ENCODE peak calls at places on chromosomes 6 and 20, in seven cellular contexts. Y is NB4; G is lung; V is GM23248; X is stimulated activated CD4-positive, alpha-beta T cell treated with anti-CD3 and anti-CD28 coated beads, Interleukin-2, amount 100 ng/mL, for 48 hours; U is NCI-H2081; W is ovary. R is an unnamed sample.

GRCh38 chr6:131281471-131282270 is 146.4 kb downstream of the AKAP7 start:
- DNase-seq in Y (peak), G (no peak), V (peak), X (peak), U (no peak), W (no peak), R (peak)

GRCh38 chr6:142680308-142680707 is 264.7 kb downstream of the HIVEP2 start:
- DNase-seq in Y (no peak), G (no peak), V (peak), X (peak), U (no peak), W (no peak), R (no peak)

GRCh38 chr20:34389206-34389953 is 26.3 kb downstream of the ITCH start:
- DNase-seq in Y (no peak), G (no peak), V (peak), X (no peak), U (peak), W (no peak), R (no peak)

GRCh38 chr20:58256842-58257241 is 28.4 kb upstream of the ANKRD60 start:
- DNase-seq in Y (peak), G (no peak), V (no peak), X (no peak), U (no peak), W (no peak), R (no peak)

GRCh38 chr6:130069471-130069870 is 51.1 kb downstream of the L3MBTL3 start:
- DNase-seq in Y (no peak), G (no peak), V (peak), X (no peak), U (no peak), W (no peak), R (no peak)

GRCh38 chr6:31949926-31950548 is 4.1 kb downstream of the CFB start:
- DNase-seq in Y (no peak), G (no peak), V (no peak), X (no peak), U (no peak), W (no peak), R (no peak)

GRCh38 chr6:13563009-13563408 is 11.4 kb upstream of the SIRT5 start:
- DNase-seq in Y (no peak), G (no peak), V (no peak), X (no peak), U (no peak), W (no peak), R (no peak)

GRCh38 chr20:44028341-44028715 is 113.7 kb downstream of the TOX2 start:
- DNase-seq in Y (no peak), G (no peak), V (peak), X (no peak), U (no peak), W (no peak), R (no peak)

GRCh38 chr6:168540713-168541291 is 99.8 kb downstream of the SMOC2 start:
- DNase-seq in Y (no peak), G (no peak), V (no peak), X (no peak), U (no peak), W (no peak), R (no peak)

GRCh38 chr6:130632288-130632687 is 194.9 kb upstream of the SMLR1 start:
- DNase-seq in Y (no peak), G (no peak), V (peak), X (no peak), U (peak), W (no peak), R (no peak)

R was measured in stimulated activated CD8-positive, alpha-beta memory T cell treated with anti-CD3 and anti-CD28 coated beads, Interleukin-4, amount 100 ng/mL, for 24 hours.